ENCODE peak calls at places on chromosomes 12 and 14, in nine cellular contexts. P, C, M, E, O, I, K, U and Z are unnamed samples.

GRCh38 chr12:104454997-104455396 is 1.8 kb upstream of the CHST11 start:
- DNase-seq in I (no peak), C (peak; percentile 33), E (peak; percentile 57), P (no peak), M (peak; percentile 55), U (no peak), O (no peak), K (no peak), Z (no peak)

GRCh38 chr14:92037989-92038388 is 1.9 kb downstream of the TRIP11 start:
- DNase-seq in K (no peak), O (no peak), E (no peak), P (no peak), C (peak; percentile 14), I (peak; percentile 6), M (no peak), U (no peak), Z (no peak)

GRCh38 chr12:14903386-14904098 is 17.9 kb upstream of the MGP start:
- DNase-seq in I (no peak), M (no peak), E (no peak), P (no peak), U (no peak), C (peak; percentile 12), K (no peak), O (no peak), Z (no peak)

GRCh38 chr12:123900898-123901376 is 71.7 kb downstream of the CCDC92 start:
- DNase-seq in P (no peak), M (no peak), C (no peak), K (no peak), E (no peak), O (no peak), U (no peak), I (no peak), Z (no peak)

GRCh38 chr14:100592461-100592871 is 5.2 kb upstream of the BEGAIN start:
- DNase-seq in M (no peak), P (no peak), O (no peak), U (no peak), I (no peak), K (no peak), E (no peak), C (no peak), Z (no peak)

GRCh38 chr12:615620-616019 is 47.6 kb downstream of the NINJ2 start:
- DNase-seq in U (no peak), C (peak; percentile 90), I (no peak), K (no peak), P (no peak), M (no peak), O (no peak), E (no peak), Z (no peak)

GRCh38 chr12:10119072-10119471 is 10.9 kb downstream of the CLEC7A start:
- DNase-seq in U (no peak), P (no peak), O (no peak), I (no peak), E (no peak), C (no peak), M (no peak), K (no peak), Z (no peak)

GRCh38 chr14:20697273-20698017 is 8.9 kb downstream of the ANG start:
- DNase-seq in P (peak; percentile 62), C (peak; percentile 89), M (peak; percentile 67), K (peak; percentile 68), E (peak; percentile 55), U (no peak), I (peak; percentile 59), O (no peak), Z (peak; percentile 77)

GRCh38 chr12:106135781-106136180 is 3.0 kb downstream of the NUAK1 start:
- DNase-seq in U (no peak), O (no peak), E (no peak), P (no peak), K (no peak), M (no peak), I (no peak), C (peak; percentile 82), Z (no peak)

GRCh38 chr14:105700622-105701288 is 174.4 kb downstream of the TMEM121 start:
- DNase-seq in K (no peak), M (no peak), P (no peak), C (no peak), O (peak; percentile 77), I (no peak), E (no peak), U (no peak), Z (no peak)
- TF ChIP-seq MAX in K (no peak), M (no peak), P (no peak), C (no peak), O (no peak), I (no peak), E (no peak), U (no peak), Z (no peak)

DNA sequence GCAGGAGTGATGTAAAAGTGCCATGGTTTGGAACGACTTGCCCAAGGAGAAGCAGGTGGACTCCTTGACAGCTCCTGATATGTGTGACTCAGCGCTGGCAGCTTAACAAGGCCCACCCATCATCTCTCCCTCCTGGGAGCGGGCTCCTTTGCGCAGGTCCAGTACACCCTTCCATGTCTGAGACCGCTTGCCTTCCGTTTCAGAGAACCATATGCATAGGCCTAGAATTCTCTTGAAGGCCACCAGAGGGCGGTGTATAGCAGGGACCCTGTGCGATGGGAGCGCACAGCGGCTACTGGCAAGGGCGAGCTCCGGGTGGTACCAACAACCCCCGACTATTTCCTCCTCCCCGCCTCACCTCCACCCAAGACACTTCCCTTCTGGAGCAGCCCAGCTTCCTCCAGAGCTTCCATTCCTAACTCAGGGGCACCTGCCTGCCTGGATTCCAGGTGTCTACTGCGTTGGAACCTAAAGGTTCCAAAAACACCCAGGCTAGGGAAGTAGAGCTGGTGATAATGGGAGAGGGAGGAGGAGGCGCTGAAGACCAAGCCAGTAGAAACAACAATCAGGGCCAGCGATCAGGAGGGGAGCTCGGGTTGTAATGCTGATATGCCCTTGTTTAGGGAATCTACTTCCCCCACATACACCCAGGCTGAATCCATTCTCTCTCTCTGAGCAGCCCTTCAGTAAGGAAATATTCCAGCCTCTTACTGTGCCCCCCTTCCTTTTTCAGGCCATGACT is 6.2 kb downstream of the DHH start:
- DNase-seq in M (peak; percentile 89), P (peak; percentile 73), I (peak; percentile 86), C (peak; percentile 91), U (no peak), K (peak; percentile 88), E (peak; percentile 94), O (peak; percentile 44), Z (peak; percentile 93)
- TF ChIP-seq CTCF in M (peak; percentile 92), P (peak; percentile 92), I (peak; percentile 87), C (peak; percentile 95), U (peak; percentile 89), K (peak; percentile 98), E (peak; percentile 83), O (peak; percentile 95), Z (peak; percentile 92)

GRCh38 chr12:16603916-16604575 is 1.9 kb downstream of the LMO3 start:
- DNase-seq in I (peak; percentile 52), C (no peak), O (no peak), P (no peak), E (no peak), M (no peak), U (no peak), K (no peak), Z (no peak)
- H3K4me3 ChIP-seq in I (no peak overlapping the region), C (no peak overlapping the region), O (no peak overlapping the region), P (no peak overlapping the region), E (no peak overlapping the region), M (no peak overlapping the region), U (peak overlapping the region; percentile 36), K (no peak overlapping the region), Z (no peak overlapping the region)

GRCh38 chr14:35285168-35285990 is 6.8 kb upstream of the PSMA6 start:
- DNase-seq in P (no peak), I (no peak), E (no peak), C (peak; percentile 40), O (peak; percentile 95), U (no peak), M (no peak), K (no peak), Z (peak; percentile 88)
- TF ChIP-seq MAX in P (no peak), I (no peak), E (no peak), C (no peak), O (no peak), U (no peak), M (no peak), K (no peak), Z (no peak)

DNA sequence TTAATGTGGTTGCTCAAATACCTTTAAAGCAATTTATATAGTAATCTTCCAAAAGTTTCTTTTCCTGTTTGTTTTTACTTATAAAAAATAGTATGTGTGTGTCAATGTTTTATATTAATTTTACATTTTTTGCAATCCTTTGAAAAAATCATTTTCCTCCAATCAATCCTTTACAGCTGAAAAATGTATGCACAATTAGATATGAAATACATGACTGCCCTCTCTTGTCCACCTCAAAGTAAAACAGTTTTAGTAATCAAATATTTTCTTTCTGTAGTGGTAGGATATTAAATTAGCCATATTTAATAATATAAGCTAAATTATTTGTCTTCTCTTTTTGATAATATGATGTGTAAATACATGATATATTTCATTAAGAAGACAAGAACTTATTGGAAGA is 269.9 kb downstream of the ADAMTS20 start:
- DNase-seq in K (no peak), O (no peak), P (no peak), E (peak; percentile 16), M (no peak), C (peak; percentile 72), I (peak; percentile 35), U (no peak), Z (peak; percentile 23)
- TF ChIP-seq CTCF in K (no peak), O (no peak), P (no peak), E (no peak), M (peak; percentile 52), C (no peak), I (peak; percentile 51), U (no peak), Z (no peak)